ENCODE peak calls at places on chromosomes 12 and 14, in six cellular contexts. I is stimulated activated CD4-positive, alpha-beta T cell treated with anti-CD3 and anti-CD28 coated beads, Interleukin-1b, Interleukin-23, amount 100 ng/mL, for 24 hours; O is NCI-H1105; H is NCI-H524; G is stromal cell of bone marrow; K is fibroblast of lung. L is an unnamed sample.

GRCh38 chr12:118544569-118544968 is 168.2 kb downstream of the SUDS3 start:
- DNase-seq in I (no peak), O (no peak), H (no peak), G (peak), K (no peak), L (no peak)

GRCh38 chr12:53103860-53104305 is 597 bp downstream of the SOAT2 start:
- DNase-seq in I (no peak), O (no peak), H (no peak), G (no peak), K (no peak), L (no peak)

GRCh38 chr12:124482901-124483799 is 84.3 kb downstream of the NCOR2 start:
- DNase-seq in I (no peak), O (no peak), H (no peak), G (no peak), K (no peak), L (no peak)

GRCh38 chr12:104360988-104361707 is 57.6 kb downstream of the EID3 start:
- DNase-seq in I (no peak), O (no peak), H (no peak), G (no peak), K (peak), L (no peak)

GRCh38 chr12:116933512-116934246 is 22.9 kb downstream of the FBXW8 start:
- DNase-seq in I (no peak), O (no peak), H (no peak), G (no peak), K (no peak), L (no peak)

GRCh38 chr12:12926571-12927071 is 25.3 kb downstream of the GPRC5D start:
- DNase-seq in I (no peak), O (no peak), H (no peak), G (no peak), K (peak), L (no peak)

GRCh38 chr12:47078733-47079364 is 572 bp upstream of the PCED1B start:
- DNase-seq in I (no peak), O (no peak), H (peak), G (no peak), K (peak), L (no peak)

GRCh38 chr12:45348986-45349385 is 133.1 kb downstream of the ANO6 start:
- DNase-seq in I (no peak), O (no peak), H (peak), G (no peak), K (no peak), L (no peak)

GRCh38 chr12:29807125-29807524 is 23.4 kb upstream of the TMTC1 start:
- DNase-seq in I (no peak), O (no peak), H (no peak), G (peak), K (peak), L (no peak)

GRCh38 chr12:57129311-57130288 is 1.3 kb downstream of the LRP1 start:
- DNase-seq in I (no peak), O (no peak), H (no peak), G (peak), K (no peak), L (no peak)

GRCh38 chr14:50773632-50774541 is 57.1 kb downstream of the NIN start:
- DNase-seq in I (no peak), O (peak), H (peak), G (no peak), K (peak), L (peak)

GRCh38 chr14:34931206-34931605 is 51.6 kb upstream of the SRP54 start:
- DNase-seq in I (no peak), O (no peak), H (no peak), G (no peak), K (no peak), L (no peak)

GRCh38 chr12:63955831-63956685 is 111.6 kb downstream of the SRGAP1 start:
- DNase-seq in I (no peak), O (no peak), H (no peak), G (peak), K (no peak), L (no peak)

GRCh38 chr12:52862023-52862422 is 13.2 kb upstream of the KRT78 start:
- DNase-seq in I (no peak), O (no peak), H (no peak), G (no peak), K (no peak), L (no peak)

GRCh38 chr14:66038214-66038977 is 447.8 kb upstream of the CCDC196 start:
- DNase-seq in I (no peak), O (no peak), H (no peak), G (peak), K (peak), L (no peak)

GRCh38 chr12:42587564-42588307 is 1.8 kb downstream of the PRICKLE1 start:
- DNase-seq in I (no peak), O (no peak), H (peak), G (no peak), K (no peak), L (no peak)

GRCh38 chr12:122094735-122095561 is 16.4 kb downstream of the MLXIP start:
- DNase-seq in I (no peak), O (no peak), H (no peak), G (no peak), K (no peak), L (no peak)

GRCh38 chr12:52945389-52946232 is 3.3 kb upstream of the KRT18 start:
- DNase-seq in I (no peak), O (no peak), H (no peak), G (no peak), K (peak), L (no peak)

GRCh38 chr14:100486025-100486828 is 101.0 kb downstream of the BEGAIN start:
- DNase-seq in I (peak), O (no peak), H (peak), G (peak), K (peak), L (peak)